ENCODE peak calls at places on chromosome 18, in eight cellular contexts. M is A549, U is HCT116, Z is esophagus squamous epithelium, Y is Peyer's patch, R is IMR-90, F is body of pancreas, G is transverse colon. N is an unnamed sample.

GRCh38 chr18:21489919-21490495 is 110.5 kb downstream of the ESCO1 start:
- DNase-seq in R (no peak), F (no peak), G (no peak), Y (no peak), U (no peak), Z (no peak), M (no peak), N (no peak)

GRCh38 chr18:56107821-56108485 is 520.0 kb upstream of the TCF4 start:
- DNase-seq in R (no peak), U (no peak), Z (no peak), Y (no peak), M (no peak), F (no peak), G (no peak), N (no peak)

GRCh38 chr18:51149605-51150429 is 47.7 kb downstream of the MEX3C start:
- DNase-seq in U (no peak), Y (no peak), F (no peak), M (no peak), Z (no peak), G (no peak), R (peak), N (no peak)

GRCh38 chr18:49241852-49242251 is 218.6 kb downstream of the DYM start:
- DNase-seq in F (no peak), R (peak), Y (no peak), U (no peak), G (no peak), M (no peak), Z (no peak), N (no peak)

GRCh38 chr18:6219116-6219717 is 195.5 kb downstream of the L3MBTL4 start:
- DNase-seq in U (no peak), Z (no peak), Y (no peak), M (peak), R (peak), F (no peak), G (no peak), N (no peak)

GRCh38 chr18:55322176-55322735 is 265.7 kb downstream of the TCF4 start:
- DNase-seq in G (peak), M (peak), F (peak), R (peak), Z (no peak), Y (peak), U (no peak), N (peak)

GRCh38 chr18:67260841-67261240 is 255.7 kb downstream of the DSEL start:
- DNase-seq in F (no peak), R (peak), M (no peak), Z (no peak), U (no peak), G (no peak), Y (no peak), N (no peak)

GRCh38 chr18:7584646-7585271 is 17.6 kb downstream of the PTPRM start:
- DNase-seq in Y (no peak), F (peak), R (no peak), U (no peak), M (no peak), Z (no peak), G (no peak), N (no peak)

GRCh38 chr18:6118080-6118479 is 222.8 kb upstream of the TMEM200C start:
- DNase-seq in F (no peak), Z (no peak), R (no peak), Y (no peak), G (no peak), U (no peak), M (no peak), N (no peak)

GRCh38 chr18:58605027-58606020 is 23.6 kb downstream of the ALPK2 start:
- DNase-seq in G (no peak), M (no peak), Y (no peak), F (no peak), Z (no peak), R (peak), U (peak), N (no peak)

GRCh38 chr18:27789406-27789805 is 387.5 kb downstream of the CDH2 start:
- DNase-seq in R (no peak), G (no peak), Z (no peak), M (no peak), U (no peak), F (no peak), Y (no peak), N (no peak)

GRCh38 chr18:57708288-57708687 is 86.7 kb upstream of the NARS1 start:
- DNase-seq in F (no peak), Y (no peak), M (no peak), G (no peak), Z (no peak), R (no peak), U (no peak), N (no peak)

GRCh38 chr18:56402872-56403516 is 235.4 kb downstream of the TXNL1 start:
- DNase-seq in Y (no peak), Z (no peak), F (peak), G (no peak), U (no peak), M (peak), R (peak), N (no peak)

GRCh38 chr18:37778417-37779165 is 213.0 kb upstream of the CELF4 start:
- DNase-seq in G (peak), F (peak), M (peak), U (peak), Z (no peak), Y (peak), R (no peak), N (peak)

GRCh38 chr18:12904012-12904516 is 20.0 kb upstream of the PTPN2 start:
- DNase-seq in Y (no peak), U (no peak), G (no peak), Z (no peak), M (no peak), R (no peak), F (no peak), N (no peak)

GRCh38 chr18:55753643-55754255 is 165.8 kb upstream of the TCF4 start:
- DNase-seq in Z (no peak), Y (no peak), F (no peak), M (peak), G (no peak), R (peak), U (no peak), N (no peak)

GRCh38 chr18:48345596-48345995 is 63.6 kb downstream of the ZBTB7C start:
- DNase-seq in G (peak), U (peak), M (no peak), R (peak), F (no peak), Y (no peak), Z (no peak), N (peak)

GRCh38 chr18:65257157-65257556 is 493.7 kb upstream of the CDH7 start:
- DNase-seq in F (no peak), Y (no peak), U (no peak), Z (no peak), M (no peak), G (no peak), R (no peak), N (no peak)

GRCh38 chr18:23248826-23249225 is 113.5 kb downstream of the CABLES1 start:
- DNase-seq in M (no peak), F (no peak), R (no peak), Z (no peak), Y (no peak), G (no peak), U (no peak), N (no peak)
- TF ChIP-seq POLR2A in M (no peak), F (no peak), R (no peak), Z (no peak), Y (no peak), G (no peak), U (no peak), N (no peak)

GRCh38 chr18:45997689-45998088 is 30.6 kb upstream of the EPG5 start:
- DNase-seq in G (no peak), M (no peak), F (no peak), U (no peak), Y (no peak), R (no peak), Z (no peak), N (no peak)
- TF ChIP-seq POLR2A in G (no peak), M (no peak), F (no peak), U (no peak), Y (no peak), R (no peak), Z (no peak), N (no peak)

GRCh38 chr18:2984703-2985261 is 28.2 kb downstream of the LPIN2 start:
- DNase-seq in R (no peak), Z (no peak), U (no peak), F (peak), M (no peak), G (peak), Y (peak), N (no peak)
- TF ChIP-seq POLR2A in R (no peak), Z (no peak), U (no peak), F (no peak), M (no peak), G (peak), Y (peak), N (no peak)

GRCh38 chr18:31647354-31647753 is 37.0 kb downstream of the B4GALT6 start:
- DNase-seq in U (no peak), Y (peak), G (no peak), M (no peak), F (no peak), R (no peak), Z (no peak), N (no peak)

GRCh38 chr18:31648458-31648857 is 35.9 kb downstream of the B4GALT6 start:
- DNase-seq in F (no peak), U (no peak), M (no peak), Y (no peak), R (no peak), Z (no peak), G (no peak), N (no peak)

GRCh38 chr18:31649449-31649848 is 34.9 kb downstream of the B4GALT6 start:
- DNase-seq in F (no peak), R (no peak), M (no peak), U (no peak), Z (no peak), G (no peak), Y (no peak), N (no peak)

GRCh38 chr18:31649894-31650719 is 34.3 kb downstream of the B4GALT6 start:
- DNase-seq in R (no peak), Z (no peak), U (no peak), Y (no peak), M (no peak), F (no peak), G (no peak), N (no peak)

DNA sequence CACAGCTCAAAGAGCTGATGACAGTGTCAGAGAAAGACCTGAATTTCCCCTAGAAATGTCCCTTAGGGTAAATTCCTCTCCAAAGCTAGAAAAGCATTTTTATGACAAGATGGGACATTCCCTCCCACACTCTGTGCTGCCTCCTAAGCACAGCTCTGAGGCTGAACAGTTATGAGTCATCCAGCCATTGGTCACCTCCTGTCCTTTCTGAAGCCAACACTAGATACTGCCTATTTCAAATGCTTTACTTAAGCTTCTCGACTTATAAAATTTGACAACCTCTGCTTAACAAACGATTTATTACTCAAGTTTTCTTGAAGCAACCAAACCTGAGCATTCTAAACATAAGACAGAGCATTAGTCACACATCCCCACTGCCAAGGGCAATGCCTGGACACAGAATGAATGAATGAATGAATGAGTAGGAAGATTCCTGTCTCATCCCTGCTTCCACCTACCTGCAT is 35.4 kb downstream of the B4GALT6 start:
- DNase-seq in M (peak), R (peak), Y (no peak), G (no peak), F (no peak), Z (no peak), U (peak), N (no peak)
- TF ChIP-seq POLR2A in M (no peak), R (no peak), Y (no peak), G (no peak), F (no peak), Z (no peak), U (no peak), N (no peak)

DNA sequence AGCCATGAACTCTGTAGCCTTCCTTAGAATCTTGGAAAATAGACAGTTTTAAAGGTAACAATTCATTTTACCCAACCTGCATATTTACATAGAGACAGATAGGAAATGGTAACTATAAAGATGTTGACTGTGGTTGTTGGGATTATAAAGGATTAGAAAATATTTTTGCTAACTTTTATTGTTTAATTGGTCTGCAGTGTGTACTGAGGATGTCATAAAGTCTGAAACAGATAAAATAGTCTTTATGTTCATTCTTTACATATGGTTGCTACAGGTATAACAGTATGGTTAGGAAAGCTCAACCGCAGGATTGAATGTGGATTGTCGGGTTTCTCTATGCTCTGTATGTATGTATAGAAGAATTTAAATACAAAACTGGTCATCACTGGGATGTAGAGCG is 7.3 kb upstream of the DTNA start:
- DNase-seq in Y (no peak), R (no peak), Z (no peak), M (no peak), U (no peak), G (no peak), F (no peak), N (no peak)
- TF ChIP-seq POLR2A in Y (no peak), R (no peak), Z (no peak), M (no peak), U (no peak), G (no peak), F (no peak), N (no peak)

N was measured in upper lobe of left lung.